ENCODE peak calls at places on chromosomes 2 and 18, in eight cellular contexts. G is cerebellum, P is fibroblast of the conjunctiva, D is foreskin fibroblast, K is activated T-cell treated with anti-CD3 and anti-CD28 coated beads for 4 hours, V is skeletal muscle cell, S is GM20000, X is GM18507. Q is an unnamed sample.

GRCh38 chr18:55337908-55338521 is 250.0 kb downstream of the TCF4 start:
- DNase-seq in K (no peak), S (no peak), G (peak), V (no peak), P (no peak), X (no peak), D (no peak), Q (no peak)

GRCh38 chr2:10283106-10284062 is 19.3 kb upstream of the HPCAL1 start:
- DNase-seq in V (peak), P (peak), D (peak), S (no peak), X (no peak), K (no peak), G (no peak), Q (no peak)

GRCh38 chr2:178863856-178864620 is 56.8 kb upstream of the TTN start:
- DNase-seq in X (no peak), V (no peak), D (peak), P (no peak), K (no peak), G (peak), S (no peak), Q (no peak)

GRCh38 chr2:205352593-205352992 is 329.7 kb upstream of the NRP2 start:
- DNase-seq in K (no peak), V (peak), P (peak), D (peak), X (no peak), G (no peak), S (no peak), Q (no peak)

GRCh38 chr2:161576421-161576820 is 47.8 kb upstream of the SLC4A10 start:
- DNase-seq in X (no peak), K (no peak), G (no peak), D (no peak), S (peak), V (no peak), P (no peak), Q (no peak)

GRCh38 chr2:42312106-42312505 is 48.9 kb downstream of the COX7A2L start:
- DNase-seq in D (no peak), V (no peak), G (no peak), K (no peak), S (no peak), P (no peak), X (no peak), Q (no peak)

GRCh38 chr2:62672601-62673000 is 32.9 kb upstream of the EHBP1 start:
- DNase-seq in P (no peak), S (no peak), V (no peak), K (no peak), G (no peak), X (no peak), D (peak), Q (no peak)

GRCh38 chr2:216115224-216115582 is 6.1 kb downstream of the XRCC5 start:
- DNase-seq in X (no peak), V (no peak), S (no peak), G (peak), D (no peak), K (no peak), P (no peak), Q (no peak)

GRCh38 chr2:128324897-128325410 is 6.3 kb upstream of the HS6ST1 start:
- DNase-seq in P (no peak), S (no peak), D (no peak), K (no peak), X (no peak), V (no peak), G (no peak), Q (no peak)

GRCh38 chr2:227370791-227371312 is 8.3 kb downstream of the TM4SF20 start:
- DNase-seq in D (peak), G (no peak), S (no peak), X (no peak), V (peak), K (no peak), P (no peak), Q (peak)

GRCh38 chr18:49915352-49915751 is 102.0 kb upstream of the ACAA2 start:
- DNase-seq in D (peak), V (no peak), X (no peak), K (no peak), G (no peak), S (no peak), P (no peak), Q (no peak)

GRCh38 chr2:128414946-128415767 is 96.5 kb upstream of the HS6ST1 start:
- DNase-seq in V (no peak), G (no peak), S (no peak), X (no peak), D (no peak), P (no peak), K (no peak), Q (no peak)

GRCh38 chr2:25410370-25410769 is 68.6 kb upstream of the DNMT3A start:
- DNase-seq in P (no peak), D (no peak), K (no peak), S (no peak), V (no peak), X (no peak), G (no peak), Q (no peak)

GRCh38 chr2:3635171-3636008 is 22.6 kb upstream of the ALLC start:
- DNase-seq in K (no peak), P (no peak), D (peak), S (no peak), X (no peak), V (no peak), G (no peak), Q (no peak)

GRCh38 chr2:201118957-201119848 is 3.2 kb downstream of the CFLAR start:
- DNase-seq in G (no peak), D (peak), P (no peak), S (no peak), K (no peak), V (no peak), X (no peak), Q (no peak)

GRCh38 chr2:133177196-133177595 is 391.1 kb downstream of the NCKAP5 start:
- DNase-seq in P (peak), K (no peak), G (no peak), V (peak), X (no peak), S (no peak), D (no peak), Q (no peak)

GRCh38 chr2:199956062-199956380 is 639 bp downstream of the MAIP1 start:
- DNase-seq in D (no peak), X (no peak), K (no peak), P (no peak), V (no peak), S (no peak), G (no peak), Q (no peak)

GRCh38 chr18:7116832-7117389 is 686 bp downstream of the LAMA1 start:
- DNase-seq in P (no peak), D (peak), S (no peak), V (no peak), K (no peak), G (no peak), X (no peak), Q (no peak)

GRCh38 chr2:209331291-209331844 is 92.5 kb upstream of the MAP2 start:
- DNase-seq in X (no peak), D (peak), G (peak), V (no peak), S (no peak), K (no peak), P (peak), Q (peak)

GRCh38 chr18:36179562-36180334 is 7.5 kb upstream of the MOCOS start:
- DNase-seq in D (peak), X (no peak), G (peak), K (no peak), S (no peak), P (peak), V (peak), Q (peak)

GRCh38 chr2:150485871-150486538 is 1.5 kb downstream of the RND3 start:
- DNase-seq in P (peak), X (no peak), D (peak), V (peak), S (no peak), K (no peak), G (peak), Q (no peak)